ENCODE peak calls at places on chromosomes 4 and X, in ten cellular contexts. C is spleen, F is H1, J is ovary, W is esophagus squamous epithelium, M is Peyer's patch, P is transverse colon, E is IMR-90, A is upper lobe of left lung, L is gastrocnemius medialis. I is an unnamed sample. For H3K36me3, the result is how much of the 10 kb centered on the place peaks cover.

GRCh38 chrX:74230094-74230493 is 73.9 kb upstream of the ZCCHC13 start:
- DNase-seq in C (no peak), F (no peak), J (no peak), W (no peak), M (no peak), P (no peak), E (no peak), A (no peak), L (no peak), I (no peak)

GRCh38 chr4:15765910-15766703 is 12.0 kb upstream of the CD38 start:
- DNase-seq in C (no peak), F (no peak), J (no peak), W (no peak), M (no peak), P (peak), E (no peak), A (no peak), L (no peak), I (no peak)

GRCh38 chrX:112642349-112642748 is 37.4 kb downstream of the LHFPL1 start:
- DNase-seq in C (no peak), F (peak), J (peak), W (no peak), M (no peak), P (peak), E (peak), A (no peak), L (no peak), I (peak)

GRCh38 chr4:108619372-108620100 is 840 bp upstream of the RPL34 start:
- DNase-seq in C (no peak), F (no peak), J (no peak), W (no peak), M (no peak), P (no peak), E (no peak), A (no peak), L (no peak), I (no peak)

GRCh38 chr4:99459546-99460042 is 24.5 kb upstream of the ADH7 start:
- DNase-seq in C (no peak), F (no peak), J (no peak), W (no peak), M (no peak), P (no peak), E (no peak), A (no peak), L (no peak), I (no peak)

GRCh38 chrX:119758682-119759332 is 419 bp downstream of the SOWAHD start:
- DNase-seq in C (peak), F (no peak), J (peak), W (no peak), M (peak), P (peak), E (no peak), A (peak), L (no peak), I (no peak)

GRCh38 chr4:101944649-101945048 is 154.1 kb downstream of the BANK1 start:
- DNase-seq in C (no peak), F (no peak), J (no peak), W (no peak), M (no peak), P (no peak), E (peak), A (no peak), L (no peak), I (no peak)

GRCh38 chrX:13647709-13648212 is 5.2 kb upstream of the TCEANC start:
- DNase-seq in C (no peak), F (no peak), J (no peak), W (peak), M (peak), P (peak), E (peak), A (no peak), L (no peak), I (peak)

GRCh38 chrX:133171962-133172708 is 46.0 kb downstream of the TFDP3 start:
- DNase-seq in C (no peak), F (no peak), J (no peak), W (no peak), M (no peak), P (no peak), E (no peak), A (no peak), L (no peak), I (no peak)

GRCh38 chrX:66021758-66022741 is 17.8 kb downstream of the VSIG4 start:
- DNase-seq in C (no peak), F (no peak), J (no peak), W (no peak), M (no peak), P (no peak), E (no peak), A (no peak), L (no peak), I (no peak)

GRCh38 chr4:13364178-13364577 is 120.0 kb downstream of the RAB28 start:
- DNase-seq in C (no peak), F (no peak), J (no peak), W (no peak), M (no peak), P (no peak), E (no peak), A (no peak), L (no peak), I (no peak)

GRCh38 chr4:127151941-127152340 is 480.8 kb upstream of the INTU start:
- DNase-seq in C (no peak), F (no peak), J (no peak), W (no peak), M (no peak), P (no peak), E (no peak), A (no peak), L (no peak), I (no peak)

GRCh38 chr4:72569719-72570235 is 756 bp upstream of the ADAMTS3 start:
- DNase-seq in C (no peak), F (no peak), J (no peak), W (no peak), M (no peak), P (no peak), E (peak), A (no peak), L (no peak), I (peak)

GRCh38 chr4:137892134-137892533 is 350.0 kb downstream of the SLC7A11 start:
- DNase-seq in C (no peak), F (no peak), J (no peak), W (no peak), M (no peak), P (no peak), E (peak), A (no peak), L (no peak), I (no peak)

GRCh38 chr4:77927991-77928925 is 65.6 kb downstream of the MRPL1 start:
- DNase-seq in C (no peak), F (no peak), J (no peak), W (no peak), M (no peak), P (peak), E (peak), A (no peak), L (no peak), I (no peak)

GRCh38 chr4:15368906-15369305 is 58.9 kb upstream of the C1QTNF7 start:
- DNase-seq in C (no peak), F (no peak), J (no peak), W (no peak), M (no peak), P (no peak), E (peak), A (no peak), L (no peak), I (no peak)

GRCh38 chr4:72993876-72994275 is 75.6 kb downstream of the COX18 start:
- DNase-seq in C (no peak), F (no peak), J (no peak), W (no peak), M (no peak), P (no peak), E (no peak), A (no peak), L (no peak), I (no peak)

GRCh38 chr4:106371166-106371565 is 2.6 kb upstream of the GIMD1 start:
- DNase-seq in C (no peak), F (no peak), J (no peak), W (no peak), M (no peak), P (no peak), E (no peak), A (no peak), L (no peak), I (no peak)
- H3K36me3 ChIP-seq in C (under half), F (under half), J (under half), W (under half), M (under half), P (under half), E (under half), A (under half), L (under half), I (under half)

GRCh38 chr4:74097631-74098550 is 1.1 kb downstream of the CXCL2 start:
- DNase-seq in C (no peak), F (no peak), J (no peak), W (no peak), M (no peak), P (peak), E (no peak), A (no peak), L (no peak), I (no peak)
- TF ChIP-seq POLR2A in C (no peak), F (no peak), J (no peak), W (no peak), M (no peak), P (no peak), E (peak), A (no peak), L (no peak), I (no peak)

GRCh38 chr4:38855466-38855865 is 1.2 kb downstream of the TLR6 start:
- DNase-seq in C (no peak), F (no peak), J (no peak), W (no peak), M (no peak), P (no peak), E (no peak), A (no peak), L (no peak), I (no peak)
- H3K4me3 ChIP-seq in C (peak), F (no peak), J (no peak), W (peak), M (peak), P (no peak), E (no peak), A (no peak), L (no peak), I (no peak)

GRCh38 chr4:158875026-158875425 is 106.2 kb downstream of the FNIP2 start:
- DNase-seq in C (no peak), F (no peak), J (no peak), W (no peak), M (no peak), P (no peak), E (no peak), A (no peak), L (no peak), I (no peak)
- H3K36me3 ChIP-seq in C (under half), F (under half), J (under half), W (half or more), M (under half), P (under half), E (under half), A (under half), L (half or more), I (under half)

GRCh38 chrX:37844622-37845021 is 2.7 kb downstream of the DYNLT3 start:
- DNase-seq in C (no peak), F (no peak), J (no peak), W (no peak), M (no peak), P (no peak), E (no peak), A (no peak), L (no peak), I (no peak)

GRCh38 chrX:37846141-37846540 is 1.2 kb downstream of the DYNLT3 start:
- DNase-seq in C (no peak), F (no peak), J (no peak), W (no peak), M (no peak), P (no peak), E (peak), A (no peak), L (no peak), I (no peak)

GRCh38 chrX:37847733-37848197 is 394 bp upstream of the DYNLT3 start:
- DNase-seq in C (no peak), F (no peak), J (no peak), W (no peak), M (no peak), P (no peak), E (no peak), A (no peak), L (no peak), I (no peak)

GRCh38 chrX:37846558-37846933 is 825 bp downstream of the DYNLT3 start:
- DNase-seq in C (no peak), F (no peak), J (no peak), W (no peak), M (no peak), P (no peak), E (no peak), A (no peak), L (no peak), I (no peak)

DNA sequence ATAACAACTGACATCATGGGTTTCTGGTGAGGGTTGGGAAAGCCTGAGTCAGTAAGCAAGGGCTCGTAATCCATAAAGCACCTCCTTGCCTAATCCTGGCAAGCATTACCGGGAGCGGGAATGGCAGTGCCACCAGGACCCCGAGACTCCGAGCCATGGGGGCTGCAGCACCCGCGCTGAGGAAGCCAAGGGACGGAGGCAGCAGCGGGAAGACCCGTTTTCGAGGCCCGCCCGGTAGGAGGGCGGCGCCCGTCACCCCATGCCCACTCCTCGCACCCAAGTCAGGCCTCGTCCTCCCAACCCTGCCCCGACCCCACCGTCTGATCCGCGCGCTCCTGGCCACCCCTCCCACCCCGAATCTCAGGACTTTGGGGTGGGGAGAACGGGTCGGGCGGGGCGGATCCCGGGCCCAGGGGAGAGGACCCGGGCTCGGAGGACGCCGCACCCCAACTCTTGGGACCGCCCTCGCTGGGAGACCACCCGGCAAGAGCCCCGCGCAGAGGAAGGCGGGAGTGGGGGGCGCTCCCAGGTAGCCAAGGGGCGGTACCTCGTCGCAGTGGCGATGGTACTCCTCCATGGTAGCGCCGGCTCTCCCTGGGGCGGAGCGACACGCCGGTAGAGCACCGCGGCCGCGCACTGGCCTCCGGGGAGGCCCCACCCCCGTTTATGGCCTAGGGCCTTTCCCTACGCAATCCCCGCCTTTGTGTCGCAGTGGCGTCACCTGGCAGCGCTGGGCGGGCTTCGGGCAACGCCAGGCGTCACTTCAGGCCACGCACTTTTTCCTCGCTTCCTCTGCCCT is at the start of gene DYNLT3:
- DNase-seq in C (peak), F (peak), J (peak), W (peak), M (peak), P (peak), E (peak), A (peak), L (peak), I (peak)
- TF ChIP-seq POLR2A in C (peak), F (peak), J (peak), W (no peak), M (peak), P (peak), E (peak), A (peak), L (peak), I (peak)

GRCh38 chr4:184688447-184688846 is 38.9 kb downstream of the PRIMPOL start:
- DNase-seq in C (no peak), F (peak), J (no peak), W (no peak), M (no peak), P (no peak), E (peak), A (no peak), L (no peak), I (no peak)
- H3K4me3 ChIP-seq in C (no peak), F (no peak), J (no peak), W (no peak), M (no peak), P (no peak), E (no peak), A (no peak), L (no peak), I (no peak)

GRCh38 chrX:55160685-55161552 is 59.2 kb upstream of the PAGE5 start:
- DNase-seq in C (peak), F (peak), J (peak), W (peak), M (peak), P (peak), E (peak), A (peak), L (peak), I (peak)
- H3K36me3 ChIP-seq in C (under half), F (under half), J (under half), W (under half), M (under half), P (under half), E (under half), A (under half), L (under half), I (under half)

GRCh38 chr4:273312-274017 is 31.8 kb downstream of the ZNF732 start:
- DNase-seq in C (no peak), F (no peak), J (no peak), W (no peak), M (no peak), P (no peak), E (no peak), A (no peak), L (no peak), I (no peak)
- TF ChIP-seq POLR2A in C (no peak), F (no peak), J (no peak), W (no peak), M (no peak), P (no peak), E (no peak), A (no peak), L (no peak), I (no peak)

GRCh38 chr4:48653217-48654014 is 126.7 kb downstream of the FRYL start:
- DNase-seq in C (no peak), F (no peak), J (peak), W (no peak), M (no peak), P (peak), E (peak), A (no peak), L (peak), I (peak)

GRCh38 chr4:48649505-48649904 is 130.6 kb downstream of the FRYL start:
- DNase-seq in C (no peak), F (no peak), J (no peak), W (no peak), M (no peak), P (no peak), E (no peak), A (no peak), L (no peak), I (no peak)

GRCh38 chr4:48654015-48654664 is 125.9 kb downstream of the FRYL start:
- DNase-seq in C (no peak), F (no peak), J (no peak), W (no peak), M (no peak), P (no peak), E (peak), A (no peak), L (no peak), I (no peak)

GRCh38 chr4:48651869-48652447 is 128.1 kb downstream of the FRYL start:
- DNase-seq in C (no peak), F (no peak), J (no peak), W (no peak), M (no peak), P (no peak), E (peak), A (no peak), L (no peak), I (no peak)
- H3K4me3 ChIP-seq in C (no peak), F (no peak), J (no peak), W (no peak), M (no peak), P (no peak), E (no peak), A (no peak), L (no peak), I (no peak)

I was measured in tibial nerve.